ENCODE peak calls at places on chromosome 10, in ten cellular contexts. Z, D, V, H, G, U, T, Y, P and W are unnamed samples.

GRCh38 chr10:69334258-69335062 is 56.2 kb downstream of the HK1 start:
- DNase-seq in H (no peak), V (no peak), Y (no peak), G (no peak), T (no peak), P (peak), D (no peak), Z (no peak), U (no peak), W (no peak)

GRCh38 chr10:68327889-68328786 is 3.7 kb upstream of the HNRNPH3 start:
- DNase-seq in T (no peak), U (no peak), P (no peak), D (peak), V (no peak), Y (peak), Z (no peak), H (no peak), G (peak), W (no peak)

GRCh38 chr10:43928425-43928968 is 279.8 kb upstream of the ZNF32 start:
- DNase-seq in D (no peak), P (no peak), G (no peak), Z (no peak), Y (no peak), H (no peak), V (no peak), U (no peak), T (no peak), W (no peak)

GRCh38 chr10:72814134-72814790 is 79.3 kb upstream of the OIT3 start:
- DNase-seq in D (no peak), V (no peak), Z (no peak), P (no peak), G (no peak), H (no peak), T (no peak), U (no peak), Y (no peak), W (no peak)

GRCh38 chr10:89458760-89459159 is 44.4 kb downstream of the IFIT5 start:
- DNase-seq in Y (no peak), T (no peak), U (no peak), Z (no peak), H (no peak), D (peak), P (no peak), V (no peak), G (no peak), W (no peak)

GRCh38 chr10:76711374-76711997 is 926.1 kb downstream of the KCNMA1 start:
- DNase-seq in Z (no peak), D (no peak), G (no peak), T (no peak), Y (no peak), P (no peak), V (no peak), H (no peak), U (no peak), W (no peak)

GRCh38 chr10:44897049-44897448 is 14.1 kb upstream of the TMEM72 start:
- DNase-seq in P (no peak), Y (no peak), D (peak), H (no peak), G (no peak), Z (no peak), V (no peak), U (no peak), T (no peak), W (no peak)

GRCh38 chr10:7587168-7587864 is 79.5 kb downstream of the ITIH5 start:
- DNase-seq in Y (no peak), U (peak), D (no peak), T (no peak), Z (no peak), G (no peak), P (no peak), V (no peak), H (no peak), W (no peak)

GRCh38 chr10:122213766-122214165 is 57.3 kb upstream of the BTBD16 start:
- DNase-seq in T (no peak), D (no peak), P (no peak), G (no peak), V (no peak), Y (no peak), U (no peak), H (peak), Z (no peak), W (no peak)

GRCh38 chr10:48698971-48699627 is 14.4 kb downstream of the WDFY4 start:
- DNase-seq in T (no peak), G (no peak), V (no peak), Y (no peak), D (no peak), P (no peak), Z (no peak), H (no peak), U (no peak), W (no peak)

GRCh38 chr10:32207544-32207943 is 139.4 kb downstream of the EPC1 start:
- DNase-seq in V (peak), T (no peak), Z (no peak), D (peak), Y (peak), U (no peak), H (no peak), G (peak), P (no peak), W (no peak)

GRCh38 chr10:6491841-6492609 is 88.1 kb downstream of the PRKCQ start:
- DNase-seq in H (no peak), G (no peak), Y (no peak), P (no peak), U (no peak), V (no peak), T (no peak), Z (no peak), D (no peak), W (no peak)

GRCh38 chr10:55183993-55184392 is 383.0 kb upstream of the PCDH15 start:
- DNase-seq in U (no peak), Z (no peak), V (no peak), T (no peak), Y (no peak), H (no peak), G (no peak), D (no peak), P (no peak), W (no peak)

GRCh38 chr10:17616403-17617030 is 657 bp downstream of the HACD1 start:
- DNase-seq in Y (peak), G (peak), T (peak), U (peak), Z (no peak), D (peak), H (peak), P (peak), V (peak), W (peak)

GRCh38 chr10:6482737-6483362 is 97.2 kb downstream of the PRKCQ start:
- DNase-seq in P (no peak), U (no peak), T (no peak), Y (no peak), G (no peak), V (no peak), Z (no peak), D (no peak), H (no peak), W (no peak)

GRCh38 chr10:61897671-61898434 is 3.6 kb upstream of the ARID5B start:
- DNase-seq in Y (peak), Z (no peak), H (no peak), V (no peak), G (no peak), T (peak), D (peak), U (no peak), P (no peak), W (no peak)

GRCh38 chr10:61786728-61787127 is 114.8 kb upstream of the ARID5B start:
- DNase-seq in Y (no peak), D (peak), G (peak), U (no peak), P (no peak), Z (no peak), V (no peak), T (no peak), H (no peak), W (no peak)

GRCh38 chr10:69684020-69684980 is 54.3 kb downstream of the FAM241B start:
- DNase-seq in P (no peak), V (peak), Z (no peak), Y (no peak), H (no peak), G (no peak), D (peak), T (no peak), U (no peak), W (peak)

GRCh38 chr10:73119952-73120351 is 9.7 kb downstream of the NUDT13 start:
- DNase-seq in T (no peak), G (no peak), P (no peak), D (no peak), Y (no peak), V (no peak), U (no peak), H (no peak), Z (no peak), W (no peak)

GRCh38 chr10:113073549-113074189 is 123.6 kb downstream of the TCF7L2 start:
- DNase-seq in Z (no peak), H (peak), U (peak), T (peak), G (peak), V (peak), P (peak), D (peak), Y (peak), W (peak)

GRCh38 chr10:126930506-126931458 is 25.6 kb downstream of the DOCK1 start:
- DNase-seq in G (no peak), Y (no peak), H (no peak), P (no peak), Z (no peak), T (no peak), U (no peak), D (peak), V (no peak), W (no peak)

GRCh38 chr10:112487964-112488363 is 40.9 kb downstream of the VTI1A start:
- DNase-seq in Z (no peak), Y (no peak), U (no peak), V (no peak), T (no peak), P (no peak), D (no peak), H (no peak), G (no peak), W (no peak)

GRCh38 chr10:93993782-93994668 is at the start of gene PLCE1:
- DNase-seq in Y (peak), G (no peak), H (no peak), T (no peak), V (peak), Z (no peak), P (peak), U (peak), D (peak), W (no peak)

GRCh38 chr10:71776528-71776927 is 3.2 kb upstream of the VSIR start:
- DNase-seq in P (no peak), Z (no peak), G (no peak), H (no peak), T (no peak), U (peak), Y (no peak), D (no peak), V (peak), W (no peak)

GRCh38 chr10:132039371-132039770 is 26.4 kb upstream of the JAKMIP3 start:
- DNase-seq in V (peak), Z (no peak), G (no peak), P (no peak), Y (no peak), T (no peak), U (no peak), D (no peak), H (no peak), W (no peak)

GRCh38 chr10:67925449-67926005 is 41.1 kb downstream of the SIRT1 start:
- DNase-seq in U (no peak), V (no peak), D (peak), H (no peak), P (no peak), Z (no peak), Y (no peak), T (no peak), G (no peak), W (no peak)

GRCh38 chr10:5890519-5890878 is 456 bp downstream of the FBH1 start:
- DNase-seq in Z (no peak), P (no peak), U (no peak), D (no peak), G (no peak), T (no peak), H (peak), Y (peak), V (no peak), W (peak)

GRCh38 chr10:83801983-83802382 is 337.3 kb upstream of the GHITM start:
- DNase-seq in D (no peak), Y (no peak), G (no peak), U (no peak), P (no peak), H (no peak), Z (no peak), T (no peak), V (no peak), W (no peak)
- H3K4me3 ChIP-seq in D (no peak), Y (no peak), G (no peak), U (no peak), P (no peak), H (no peak), Z (no peak), T (no peak), V (no peak), W (no peak)

DNA sequence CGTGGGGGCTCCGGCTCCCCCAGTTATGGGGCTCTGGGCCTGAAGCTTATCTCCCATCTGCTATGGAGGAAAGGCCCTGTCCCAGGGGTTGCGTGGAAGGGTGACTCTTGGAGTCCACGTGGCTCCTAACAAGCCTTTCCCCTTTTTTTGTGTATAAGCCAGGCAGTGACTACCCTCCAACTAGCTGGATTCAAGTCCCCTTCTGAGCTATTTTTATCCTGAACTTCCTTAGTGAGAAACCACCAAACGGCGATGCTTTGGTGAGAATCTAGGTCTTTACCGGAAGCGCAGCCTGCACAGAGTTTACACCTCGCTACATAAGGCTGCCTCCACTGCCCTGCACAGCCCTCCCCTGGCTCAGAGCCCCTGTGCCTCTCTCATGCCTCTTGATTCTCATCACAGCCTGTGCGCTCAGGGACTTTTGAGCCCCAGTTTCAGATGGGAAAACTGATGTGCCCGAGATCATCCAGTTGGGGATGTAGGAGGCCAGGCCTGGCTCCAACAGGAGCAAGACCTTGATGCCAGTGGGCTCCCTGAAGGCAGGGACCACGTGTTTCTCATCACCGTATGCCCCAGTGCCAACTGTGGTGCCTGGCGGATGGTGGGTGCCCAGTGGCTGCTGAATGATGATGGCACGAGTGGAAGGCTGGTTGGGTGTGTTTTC is 102.3 kb upstream of the PPIF start:
- DNase-seq in P (no peak), T (no peak), D (no peak), H (no peak), G (no peak), Y (no peak), V (no peak), Z (no peak), U (peak), W (no peak)
- TF ChIP-seq POLR2A in P (no peak), T (no peak), D (no peak), H (no peak), G (no peak), Y (no peak), V (no peak), Z (no peak), U (no peak), W (no peak)

DNA sequence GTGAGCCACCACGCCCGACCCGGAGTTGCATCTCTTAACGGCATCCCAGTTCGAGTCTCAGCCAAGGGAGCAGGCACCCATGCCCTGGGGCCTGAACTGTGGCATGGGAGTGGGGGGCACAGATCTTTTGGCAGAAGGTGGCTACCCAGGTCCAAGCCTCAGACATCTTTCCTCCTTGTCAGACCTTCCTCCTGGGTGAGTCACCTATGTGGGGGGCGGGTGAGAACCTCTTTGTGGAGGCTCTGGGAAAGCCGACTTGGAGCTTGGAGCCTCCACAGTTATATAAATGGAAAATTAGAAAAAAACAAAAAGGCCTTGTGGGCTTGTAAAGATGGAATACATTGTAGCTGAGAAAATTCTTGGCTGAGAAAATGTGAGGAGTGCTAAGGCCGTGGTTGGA is 292.6 kb downstream of the CCDC3 start:
- DNase-seq in H (no peak), D (peak), T (no peak), V (no peak), P (no peak), Z (no peak), G (no peak), Y (peak), U (no peak), W (no peak)
- H3K4me3 ChIP-seq in H (no peak), D (no peak), T (no peak), V (no peak), P (no peak), Z (no peak), G (no peak), Y (no peak), U (no peak), W (no peak)

DNA sequence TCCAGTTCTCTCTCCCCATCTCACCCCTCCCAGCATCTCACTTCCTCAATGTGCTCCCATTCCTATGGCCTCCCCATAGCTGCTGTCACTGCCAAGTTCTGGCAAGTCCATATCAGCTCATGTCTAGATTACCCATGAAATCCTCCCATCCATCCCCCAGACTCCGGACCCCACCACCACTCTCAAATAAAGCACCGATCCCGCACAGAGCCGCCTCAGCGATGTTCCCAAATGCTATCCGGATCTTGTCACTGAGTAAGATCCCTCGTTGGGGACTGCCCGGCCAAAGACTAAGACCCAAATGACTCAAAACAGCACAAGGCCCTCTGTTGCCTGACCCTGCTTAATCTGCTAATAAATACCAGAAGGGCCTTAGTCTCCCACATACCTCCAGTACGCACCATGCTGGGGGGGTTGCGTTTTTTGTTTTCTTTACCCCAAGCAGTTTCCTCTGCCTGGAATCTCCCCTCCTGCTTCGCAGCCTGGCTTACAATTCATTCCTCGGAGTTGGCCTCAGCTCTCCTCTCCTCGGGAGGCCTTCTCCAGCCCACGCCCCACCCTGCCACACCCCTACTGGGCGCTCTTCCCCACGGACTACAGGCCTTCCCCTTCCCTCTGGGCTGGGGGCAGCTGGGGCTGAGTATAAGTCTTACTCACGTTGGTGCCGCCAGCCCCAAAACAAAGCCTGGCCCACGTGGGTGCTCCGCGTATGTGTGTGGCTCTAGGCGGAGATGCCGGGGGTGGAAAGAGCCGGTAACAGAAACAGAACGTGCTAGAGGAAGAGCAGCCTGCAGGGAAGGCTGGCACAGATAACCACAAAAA is 1.8 kb upstream of the DUSP5 start:
- DNase-seq in Z (no peak), Y (peak), U (peak), G (no peak), V (peak), H (peak), P (peak), D (peak), T (peak), W (peak)
- TF ChIP-seq POLR2A in Z (no peak), Y (peak), U (no peak), G (peak), V (no peak), H (no peak), P (no peak), D (peak), T (peak), W (no peak)

GRCh38 chr10:114635101-114635500 is 23.0 kb downstream of the ABLIM1 start:
- DNase-seq in G (no peak), P (no peak), T (no peak), V (no peak), H (no peak), U (no peak), Z (no peak), D (no peak), Y (no peak), W (no peak)
- H3K4me3 ChIP-seq in G (no peak), P (no peak), T (no peak), V (peak), H (peak), U (no peak), Z (no peak), D (no peak), Y (no peak), W (no peak)

DNA sequence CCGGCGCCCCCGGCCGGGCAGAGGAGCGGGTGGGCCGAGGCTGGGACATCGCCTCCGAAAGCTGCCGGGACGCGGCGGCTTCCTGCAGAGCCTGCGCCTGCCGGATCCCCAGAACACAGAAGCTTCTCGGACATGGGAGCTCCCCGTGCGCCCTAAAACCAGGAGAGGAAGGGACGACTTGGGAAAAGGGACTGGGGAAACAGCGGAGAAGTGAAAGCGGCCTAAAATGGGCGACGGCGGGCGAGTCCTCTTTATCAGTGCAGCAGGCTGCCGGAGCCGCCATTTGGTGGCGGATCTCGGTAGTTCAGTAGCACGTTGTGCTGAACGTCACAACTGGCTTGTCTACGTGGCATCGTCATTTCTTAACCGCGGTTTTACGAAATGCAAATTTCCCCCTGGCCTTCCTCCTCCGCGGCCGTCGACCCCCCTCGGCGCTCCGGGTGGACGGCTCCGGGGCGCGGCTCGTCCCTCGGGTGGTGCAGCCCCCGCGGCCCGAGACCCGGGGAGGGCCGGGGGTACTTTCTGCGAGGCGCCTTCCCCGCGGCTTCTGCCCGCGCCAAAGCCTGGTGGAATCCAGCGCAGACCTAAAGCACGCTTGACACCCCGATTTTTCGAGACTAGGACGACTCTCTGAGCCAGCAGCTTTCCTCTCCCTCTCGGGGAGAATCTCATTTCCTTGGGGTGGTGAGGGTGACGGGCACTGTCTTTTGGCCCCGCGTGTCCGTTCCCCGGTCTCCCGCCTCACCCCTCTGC is 9.9 kb upstream of the SPAG6 start:
- DNase-seq in U (peak), P (peak), D (peak), V (peak), T (no peak), G (no peak), Z (no peak), H (peak), Y (peak), W (no peak)
- TF ChIP-seq POLR2A in U (no peak), P (no peak), D (no peak), V (no peak), T (no peak), G (no peak), Z (no peak), H (peak), Y (no peak), W (no peak)

GRCh38 chr10:63217120-63217605 is 84.0 kb downstream of the NRBF2 start:
- DNase-seq in H (no peak), Y (peak), P (no peak), G (peak), V (no peak), Z (no peak), T (no peak), U (no peak), D (peak), W (no peak)
- H3K4me3 ChIP-seq in H (no peak), Y (no peak), P (no peak), G (no peak), V (no peak), Z (no peak), T (no peak), U (no peak), D (no peak), W (no peak)